ENCODE peak calls at places on chromosomes 16 and 17, in nine cellular contexts. M is stimulated activated CD4-positive, alpha-beta T cell treated with anti-CD3 and anti-CD28 coated beads, Interleukin-15, amount 100 ng/mL, for 24 hours; X is activated CD4-positive, alpha-beta T cell treated with anti-CD3 and anti-CD28 coated beads for 1 hour; R is stimulated activated CD8-positive, alpha-beta memory T cell treated with anti-CD3 and anti-CD28 coated beads, Interleukin-4, amount 100 ng/mL, for 4 hours; C is osteocyte; I is progenitor cell of endocrine pancreas; E is H7; T is left ventricle myocardium inferior; Q is nephron progenitor cell. F is an unnamed sample.

GRCh38 chr17:14921936-14922335 is 343.2 kb downstream of the PMP22 start:
- DNase-seq in E (no peak), T (no peak), R (no peak), X (no peak), I (no peak), Q (no peak), M (no peak), C (no peak), F (no peak)

GRCh38 chr17:41647940-41648410 is 23.6 kb upstream of the KRT17 start:
- DNase-seq in R (peak; percentile 85), I (peak; percentile 95), Q (peak; percentile 98), X (peak; percentile 79), M (peak; percentile 94), E (peak; percentile 98), T (peak; percentile 89), C (peak; percentile 95), F (peak; percentile 32)

GRCh38 chr16:11212819-11213196 is 43.2 kb downstream of the SOCS1 start:
- DNase-seq in E (no peak), M (no peak), C (no peak), X (no peak), T (no peak), R (no peak), Q (peak; percentile 22), I (no peak), F (no peak)

GRCh38 chr16:55179858-55180585 is 144.0 kb upstream of the IRX6 start:
- DNase-seq in R (no peak), X (no peak), Q (no peak), M (no peak), I (no peak), C (no peak), T (no peak), E (no peak), F (no peak)

GRCh38 chr16:73483934-73484712 is 436.2 kb upstream of the ZFHX3 start:
- DNase-seq in X (no peak), I (no peak), Q (no peak), C (peak; percentile 32), R (no peak), E (no peak), M (no peak), T (no peak), F (no peak)

GRCh38 chr17:50908860-50909764 is 43.0 kb upstream of the TOB1 start:
- DNase-seq in X (no peak), E (peak; percentile 71), R (no peak), M (peak; percentile 29), T (peak; percentile 78), Q (no peak), I (peak; percentile 28), C (no peak), F (no peak)

GRCh38 chr17:56985371-56986162 is 7.6 kb downstream of the SCPEP1 start:
- DNase-seq in I (no peak), R (no peak), X (no peak), C (no peak), M (no peak), T (no peak), E (no peak), Q (no peak), F (no peak)

GRCh38 chr17:64343833-64344637 is 46.6 kb downstream of the PECAM1 start:
- DNase-seq in M (peak; percentile 17), R (no peak), E (peak; percentile 50), T (peak; percentile 80), Q (peak; percentile 19), I (no peak), C (no peak), X (no peak), F (no peak)

GRCh38 chr17:15240617-15241016 is 24.5 kb downstream of the PMP22 start:
- DNase-seq in Q (no peak), X (no peak), T (no peak), I (no peak), R (no peak), E (no peak), M (no peak), C (no peak), F (no peak)

GRCh38 chr16:14057878-14058382 is 13.2 kb upstream of the MRTFB start:
- DNase-seq in E (no peak), I (no peak), C (peak; percentile 68), T (no peak), Q (no peak), M (no peak), R (no peak), X (no peak), F (no peak)

GRCh38 chr16:53773150-53773846 is 69.3 kb downstream of the FTO start:
- DNase-seq in R (no peak), E (peak; percentile 19), X (no peak), T (no peak), C (no peak), I (no peak), M (peak; percentile 4), Q (peak; percentile 23), F (no peak)

GRCh38 chr16:49362230-49362629 is 11.4 kb upstream of the C16orf78 start:
- DNase-seq in X (no peak), M (no peak), Q (no peak), E (no peak), C (no peak), T (no peak), I (no peak), R (no peak), F (no peak)

GRCh38 chr16:19701091-19701490 is 16.9 kb downstream of the KNOP1 start:
- DNase-seq in I (no peak), R (no peak), E (no peak), M (no peak), T (no peak), Q (no peak), C (no peak), X (no peak), F (no peak)

GRCh38 chr17:59046192-59046591 is 60.5 kb downstream of the TRIM37 start:
- DNase-seq in T (no peak), C (no peak), E (no peak), R (no peak), I (no peak), M (no peak), X (no peak), Q (no peak), F (no peak)

GRCh38 chr16:23310217-23310616 is 8.1 kb downstream of the SCNN1B start:
- DNase-seq in X (no peak), Q (no peak), M (no peak), I (no peak), C (no peak), R (no peak), E (no peak), T (no peak), F (no peak)

GRCh38 chr16:47213761-47214440 is 70.2 kb upstream of the NETO2 start:
- DNase-seq in M (no peak), Q (no peak), E (no peak), I (no peak), R (no peak), T (no peak), X (no peak), C (no peak), F (no peak)

GRCh38 chr16:9503251-9503986 is 412.0 kb downstream of the HAPSTR1 start:
- DNase-seq in C (no peak), T (no peak), Q (no peak), R (no peak), M (no peak), I (no peak), E (no peak), X (no peak), F (no peak)

GRCh38 chr17:40306395-40306794 is 2.6 kb upstream of the RARA start:
- DNase-seq in M (no peak), E (no peak), R (no peak), Q (no peak), C (no peak), I (no peak), X (no peak), T (no peak), F (no peak)

GRCh38 chr17:51234162-51234561 is 25.7 kb downstream of the MBTD1 start:
- DNase-seq in T (no peak), I (no peak), X (no peak), E (no peak), Q (no peak), M (no peak), R (no peak), C (no peak), F (no peak)

GRCh38 chr17:35917519-35918213 is 12.9 kb downstream of the RDM1 start:
- DNase-seq in E (no peak), I (no peak), C (no peak), X (no peak), Q (no peak), R (no peak), T (no peak), M (no peak), F (no peak)

GRCh38 chr17:21816592-21817567 is 124.6 kb downstream of the KCNJ18 start:
- DNase-seq in X (no peak), R (no peak), I (no peak), T (no peak), C (no peak), Q (no peak), E (no peak), M (no peak), F (no peak)

GRCh38 chr17:82497483-82498405 is 21.8 kb upstream of the FOXK2 start:
- DNase-seq in E (peak; percentile 85), R (no peak), Q (peak; percentile 54), T (no peak), X (peak; percentile 23), I (no peak), M (peak; percentile 55), C (no peak), F (no peak)

GRCh38 chr17:74998783-74999182 is 11.4 kb downstream of the CDR2L start:
- DNase-seq in X (no peak), Q (no peak), T (peak; percentile 48), C (no peak), I (no peak), R (no peak), M (no peak), E (no peak), F (no peak)

GRCh38 chr17:34981538-34982241 is 1.4 kb downstream of the LIG3 start:
- DNase-seq in Q (no peak), X (no peak), E (peak; percentile 4), T (no peak), M (no peak), R (no peak), C (no peak), I (no peak), F (no peak)

GRCh38 chr17:4806770-4807533 is at the start of gene PLD2:
- DNase-seq in Q (peak; percentile 93), X (peak; percentile 75), I (peak; percentile 82), M (peak; percentile 94), T (peak; percentile 90), E (peak; percentile 100), C (peak; percentile 91), R (peak; percentile 52), F (peak; percentile 28)

GRCh38 chr16:87620201-87620495 is 17.8 kb downstream of the JPH3 start:
- DNase-seq in X (no peak), Q (peak; percentile 48), M (no peak), C (no peak), I (no peak), E (peak; percentile 90), R (no peak), T (no peak), F (no peak)

GRCh38 chr16:75251280-75252048 is at the start of gene BCAR1:
- DNase-seq in R (no peak), E (peak; percentile 99), I (peak; percentile 86), M (peak; percentile 61), T (peak; percentile 92), X (no peak), Q (peak; percentile 94), C (peak; percentile 95), F (no peak)

GRCh38 chr17:61571624-61572023 is 19.4 kb downstream of the NACA2 start:
- DNase-seq in M (no peak), Q (no peak), R (no peak), C (no peak), I (no peak), X (no peak), E (no peak), T (no peak), F (no peak)

GRCh38 chr16:8898660-8899318 is 16.6 kb downstream of the LITAFD start:
- DNase-seq in T (no peak), R (no peak), C (no peak), E (no peak), X (no peak), I (no peak), M (no peak), Q (no peak), F (no peak)

GRCh38 chr16:53052519-53053501 is at the start of gene CHD9NB:
- DNase-seq in M (peak; percentile 22), Q (no peak), T (no peak), R (no peak), E (no peak), I (no peak), C (no peak), X (no peak), F (no peak)

GRCh38 chr17:18093616-18094408 is 6.1 kb downstream of the DRG2 start:
- DNase-seq in T (peak; percentile 74), X (no peak), C (no peak), M (peak; percentile 34), Q (no peak), I (no peak), R (no peak), E (peak; percentile 77), F (no peak)